ENCODE peak calls at places on chromosomes 4 and X, in four cellular contexts. X is adrenal gland, O is foreskin fibroblast, Y is colonic mucosa. A is an unnamed sample.

GRCh38 chr4:26459054-26459755 is 31.1 kb downstream of the CCKAR start:
- DNase-seq in X (no peak), O (peak), Y (no peak), A (no peak)

GRCh38 chr4:37453004-37453360 is 208.4 kb downstream of the NWD2 start:
- DNase-seq in X (peak), O (peak), Y (peak), A (peak)

GRCh38 chr4:100428051-100428450 is 89.8 kb downstream of the EMCN start:
- DNase-seq in X (no peak), O (peak), Y (no peak), A (no peak)

GRCh38 chr4:179095585-179096228 is 1653.5 kb upstream of the AGA start:
- DNase-seq in X (peak), O (no peak), Y (no peak), A (no peak)

GRCh38 chrX:2784026-2784425 is 32.2 kb downstream of the XG start:
- DNase-seq in X (no peak), O (no peak), Y (no peak), A (no peak)

GRCh38 chr4:64857198-64857597 is 447.9 kb upstream of the TECRL start:
- DNase-seq in X (no peak), O (no peak), Y (no peak), A (no peak)

GRCh38 chr4:103046416-103047290 is 27.1 kb upstream of the SLC9B1 start:
- DNase-seq in X (peak), O (peak), Y (peak), A (peak)

GRCh38 chr4:76296421-76296820 is 10.1 kb upstream of the STBD1 start:
- DNase-seq in X (no peak), O (no peak), Y (no peak), A (no peak)

GRCh38 chr4:121168446-121168845 is 4.3 kb upstream of the TNIP3 start:
- DNase-seq in X (no peak), O (no peak), Y (no peak), A (no peak)

GRCh38 chrX:110614596-110614995 is 181.0 kb downstream of the CHRDL1 start:
- DNase-seq in X (no peak), O (no peak), Y (no peak), A (no peak)

GRCh38 chr4:94534401-94535312 is 82.9 kb downstream of the PDLIM5 start:
- DNase-seq in X (no peak), O (no peak), Y (no peak), A (no peak)

GRCh38 chr4:3747582-3747906 is 18.6 kb upstream of the ADRA2C start:
- DNase-seq in X (no peak), O (no peak), Y (no peak), A (peak)

GRCh38 chrX:133097031-133097430 is at the start of gene USP26:
- DNase-seq in X (no peak), O (no peak), Y (no peak), A (no peak)

GRCh38 chrX:48514126-48514806 is 5.5 kb downstream of the PORCN start:
- DNase-seq in X (no peak), O (no peak), Y (no peak), A (no peak)

GRCh38 chr4:153318696-153319320 is 25.7 kb upstream of the MND1 start:
- DNase-seq in X (no peak), O (peak), Y (no peak), A (peak)

GRCh38 chrX:118644378-118644777 is 83.0 kb upstream of the IL13RA1 start:
- DNase-seq in X (no peak), O (peak), Y (no peak), A (no peak)

GRCh38 chrX:20968996-20969395 is 405.2 kb upstream of the CNKSR2 start:
- DNase-seq in X (no peak), O (no peak), Y (no peak), A (no peak)

GRCh38 chrX:584572-584971 is 46.0 kb upstream of the SHOX start:
- DNase-seq in X (no peak), O (no peak), Y (no peak), A (no peak)

GRCh38 chr4:8618421-8618820 is 25.9 kb downstream of the CPZ start:
- DNase-seq in X (no peak), O (no peak), Y (no peak), A (no peak)

GRCh38 chr4:31059753-31060522 is 339.8 kb downstream of the PCDH7 start:
- DNase-seq in X (no peak), O (peak), Y (no peak), A (no peak)

GRCh38 chr4:146398404-146398803 is 123.3 kb downstream of the SLC10A7 start:
- DNase-seq in X (no peak), O (peak), Y (no peak), A (no peak)

GRCh38 chrX:131289527-131289926 is 421 bp upstream of the IGSF1 start:
- DNase-seq in X (no peak), O (no peak), Y (no peak), A (no peak)

GRCh38 chr4:24742773-24743676 is 52.3 kb upstream of the SOD3 start:
- DNase-seq in X (no peak), O (no peak), Y (no peak), A (no peak)

GRCh38 chrX:1491851-1492349 is 39.2 kb upstream of the ASMTL start:
- DNase-seq in X (no peak), O (no peak), Y (no peak), A (peak)

GRCh38 chrX:135557344-135557743 is 36.9 kb downstream of the INTS6L start:
- DNase-seq in X (no peak), O (no peak), Y (no peak), A (no peak)

GRCh38 chr4:26719954-26720552 is 136.2 kb downstream of the TBC1D19 start:
- DNase-seq in X (no peak), O (peak), Y (no peak), A (no peak)

GRCh38 chrX:83511208-83511607 is 3.1 kb downstream of the POU3F4 start:
- DNase-seq in X (no peak), O (no peak), Y (no peak), A (no peak)

GRCh38 chrX:57607295-57608187 is 15.7 kb downstream of the ZXDB start:
- DNase-seq in X (no peak), O (no peak), Y (no peak), A (no peak)

GRCh38 chrX:118702741-118703140 is 24.7 kb upstream of the IL13RA1 start:
- DNase-seq in X (no peak), O (no peak), Y (no peak), A (no peak)

GRCh38 chr4:71184195-71184781 is 154.5 kb upstream of the SLC4A4 start:
- DNase-seq in X (peak), O (no peak), Y (peak), A (peak)

GRCh38 chrX:137575596-137576255 is 9.8 kb downstream of the ZIC3 start:
- DNase-seq in X (no peak), O (no peak), Y (no peak), A (no peak)

GRCh38 chr4:78481180-78481579 is 70.4 kb upstream of the ANXA3 start:
- DNase-seq in X (no peak), O (peak), Y (no peak), A (no peak)

GRCh38 chr4:153335665-153336064 is 8.8 kb upstream of the MND1 start:
- DNase-seq in X (no peak), O (no peak), Y (no peak), A (no peak)

GRCh38 chr4:155433636-155434360 is 57.0 kb upstream of the MAP9 start:
- DNase-seq in X (no peak), O (peak), Y (no peak), A (no peak)

GRCh38 chr4:16160457-16160856 is 65.8 kb downstream of the TAPT1 start:
- DNase-seq in X (no peak), O (no peak), Y (no peak), A (no peak)

GRCh38 chr4:16155503-16156169 is 70.6 kb downstream of the TAPT1 start:
- DNase-seq in X (no peak), O (no peak), Y (no peak), A (peak)

GRCh38 chr4:16159321-16159720 is 67.0 kb downstream of the TAPT1 start:
- DNase-seq in X (no peak), O (no peak), Y (peak), A (no peak)

GRCh38 chr4:16157609-16158503 is 68.4 kb downstream of the TAPT1 start:
- DNase-seq in X (no peak), O (no peak), Y (peak), A (no peak)

DNA sequence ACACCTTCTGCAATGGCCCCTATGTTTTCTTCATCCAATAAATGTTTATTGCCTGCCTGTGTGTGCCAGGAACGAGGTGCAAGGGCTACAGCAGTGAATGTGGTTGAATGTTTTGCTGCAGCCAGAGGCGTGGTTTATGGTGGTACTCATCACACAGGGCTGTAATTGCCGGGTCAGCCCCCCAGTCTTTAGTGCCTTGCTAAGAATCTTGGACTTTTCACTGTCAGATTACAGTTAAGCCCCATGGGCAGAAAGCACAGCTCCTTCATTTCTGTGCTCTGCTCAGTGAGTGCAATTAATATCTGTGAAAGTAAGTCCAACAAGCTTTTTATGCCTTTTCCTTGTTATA is 67.8 kb downstream of the TAPT1 start:
- DNase-seq in X (no peak), O (no peak), Y (peak), A (no peak)
- H3K4me3 ChIP-seq in X (no peak), O (no peak), Y (no peak), A (no peak)

GRCh38 chrX:152898442-152898841 is 575 bp downstream of the ZNF185 start:
- DNase-seq in X (no peak), O (no peak), Y (no peak), A (no peak)
- H3K4me3 ChIP-seq in X (peak), O (no peak), Y (no peak), A (peak)

GRCh38 chrX:10213716-10214115 is 56.9 kb downstream of the CLCN4 start:
- DNase-seq in X (no peak), O (no peak), Y (no peak), A (no peak)
- H3K4me3 ChIP-seq in X (no peak), O (no peak), Y (no peak), A (no peak)

GRCh38 chr4:139764686-139765085 is 99.1 kb downstream of the MGST2 start:
- DNase-seq in X (no peak), O (no peak), Y (no peak), A (peak)
- H3K4me3 ChIP-seq in X (no peak), O (no peak), Y (no peak), A (no peak)

GRCh38 chr4:36280555-36280954 is 861 bp upstream of the DTHD1 start:
- DNase-seq in X (no peak), O (no peak), Y (no peak), A (no peak)
- H3K4me3 ChIP-seq in X (no peak), O (no peak), Y (no peak), A (no peak)

GRCh38 chrX:65034292-65034640 is 58.0 kb upstream of the ZC4H2 start:
- DNase-seq in X (no peak), O (no peak), Y (no peak), A (no peak)

GRCh38 chrX:65035451-65035779 is 59.2 kb upstream of the ZC4H2 start:
- DNase-seq in X (peak), O (peak), Y (no peak), A (peak)

DNA sequence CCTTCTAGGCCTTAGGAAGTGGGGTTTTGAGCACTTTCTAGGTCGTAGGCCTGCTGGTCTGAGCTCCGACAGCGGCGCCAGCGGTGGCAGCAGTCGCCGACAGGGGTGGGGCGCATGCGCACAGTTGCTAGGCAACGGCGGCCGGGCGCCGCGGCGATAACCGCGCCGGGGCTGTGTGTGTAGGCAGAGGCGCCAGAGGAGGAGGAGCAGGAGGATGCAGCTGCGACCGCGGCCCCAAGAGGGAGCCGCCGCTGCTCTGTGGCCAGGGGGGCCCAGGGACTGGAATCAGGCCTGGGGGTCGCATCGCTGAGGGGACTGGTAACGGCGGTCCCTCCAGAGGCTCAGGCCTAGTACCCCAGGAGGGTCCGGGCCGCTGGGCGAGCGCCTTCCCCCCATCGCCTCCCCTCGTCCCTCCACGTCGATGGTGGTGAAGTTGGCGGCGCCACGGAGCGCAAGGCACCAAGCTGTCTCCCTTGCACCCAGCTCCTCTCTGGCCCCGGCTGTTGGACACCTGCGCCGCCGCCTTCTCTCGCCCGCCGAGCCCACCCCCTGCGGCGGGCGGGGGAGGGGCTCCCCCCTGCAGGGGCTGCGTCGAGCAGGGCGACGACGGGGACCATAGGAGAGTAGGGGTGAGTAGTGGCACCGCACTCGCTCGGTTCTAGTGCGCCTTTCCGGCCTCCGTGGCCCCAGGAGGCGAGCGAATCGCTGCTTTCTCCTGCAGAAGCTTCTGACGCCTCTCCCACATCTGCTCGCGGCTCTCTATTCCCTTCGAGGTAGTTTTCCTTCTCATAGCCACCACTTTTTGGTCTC is 58.6 kb upstream of the ZC4H2 start:
- DNase-seq in X (peak), O (peak), Y (peak), A (peak)
- H3K4me3 ChIP-seq in X (peak), O (peak), Y (peak), A (peak)

GRCh38 chrX:21989415-21989814 is 42.7 kb upstream of the PHEX start:
- DNase-seq in X (no peak), O (no peak), Y (no peak), A (no peak)

GRCh38 chrX:21990812-21991211 is 41.3 kb upstream of the PHEX start:
- DNase-seq in X (no peak), O (no peak), Y (no peak), A (no peak)

GRCh38 chrX:21991504-21991903 is 40.6 kb upstream of the PHEX start:
- DNase-seq in X (no peak), O (no peak), Y (no peak), A (no peak)

GRCh38 chrX:21996872-21997271 is 35.3 kb upstream of the PHEX start:
- DNase-seq in X (no peak), O (peak), Y (no peak), A (no peak)

DNA sequence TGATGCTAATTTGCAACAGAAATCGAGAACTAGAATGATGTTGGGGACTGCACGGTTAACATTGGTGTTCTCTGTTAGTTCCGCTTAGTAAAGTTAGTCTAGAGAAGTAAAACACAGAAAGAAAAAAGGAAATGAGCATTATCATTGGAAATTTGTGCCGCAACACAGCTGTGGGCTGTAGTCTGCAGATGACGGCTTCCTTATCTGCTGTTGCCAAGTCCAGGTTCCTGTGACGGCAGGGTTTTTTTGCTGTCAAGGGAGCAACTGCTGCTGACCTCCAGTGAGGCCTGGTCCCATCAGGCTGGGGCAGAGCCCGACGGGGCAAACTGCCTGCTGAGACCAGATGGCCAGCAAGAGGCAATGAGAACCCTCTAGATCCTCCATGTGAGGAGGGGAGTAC is 38.9 kb upstream of the PHEX start:
- DNase-seq in X (peak), O (no peak), Y (no peak), A (peak)
- H3K4me3 ChIP-seq in X (no peak), O (no peak), Y (no peak), A (no peak)

GRCh38 chr4:54539500-54540029 is 118.2 kb upstream of the KIT start:
- DNase-seq in X (peak), O (peak), Y (peak), A (peak)
- H3K4me3 ChIP-seq in X (peak), O (peak), Y (peak), A (peak)

DNA sequence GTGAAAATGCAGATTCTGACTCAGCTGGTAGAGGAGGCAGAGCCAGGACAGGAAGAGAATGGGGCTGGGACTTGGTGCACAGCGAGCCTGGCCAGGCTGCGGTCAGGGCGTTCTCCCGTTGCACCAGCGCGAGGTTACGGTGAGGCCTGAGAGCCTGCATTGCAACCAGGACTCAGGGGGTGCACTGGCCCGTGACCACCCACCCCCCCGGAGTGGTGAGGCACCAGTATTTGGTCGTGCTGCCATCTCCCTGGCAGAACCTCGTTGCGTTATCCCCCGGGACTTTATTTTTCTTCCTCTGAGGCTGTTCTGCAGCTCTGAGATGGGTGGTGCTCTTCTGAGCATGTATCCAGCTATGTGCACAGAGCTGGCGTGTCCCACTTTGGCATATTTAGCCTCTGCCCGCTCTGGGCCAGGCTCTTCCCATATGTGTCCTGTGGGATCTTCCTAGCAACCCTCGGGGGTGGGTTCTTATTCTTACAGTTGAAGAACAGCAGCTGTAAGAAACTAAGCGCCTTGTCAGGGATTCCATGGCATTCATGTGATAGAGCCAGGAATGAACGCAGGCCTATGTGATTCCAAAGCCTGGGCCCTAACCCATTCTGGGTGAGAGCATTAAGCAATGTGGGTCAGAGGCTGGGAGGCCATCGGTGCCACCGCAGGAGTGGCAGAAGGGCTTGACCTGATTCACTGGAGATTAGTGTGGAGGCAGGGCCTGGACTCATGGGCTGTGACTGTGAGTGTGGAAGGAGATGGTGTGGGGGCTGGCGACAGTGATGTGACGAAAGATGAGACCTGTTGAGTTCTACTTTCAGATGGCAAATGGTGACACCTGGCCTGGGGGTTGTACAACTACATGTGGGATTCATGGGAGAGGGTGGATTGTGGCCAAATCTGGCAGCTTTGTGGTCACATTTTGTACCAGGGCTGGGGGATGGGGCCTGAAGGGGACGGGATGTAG is 3.1 kb downstream of the TADA2B start:
- DNase-seq in X (no peak), O (no peak), Y (no peak), A (peak)
- H3K4me3 ChIP-seq in X (no peak), O (no peak), Y (no peak), A (peak)

DNA sequence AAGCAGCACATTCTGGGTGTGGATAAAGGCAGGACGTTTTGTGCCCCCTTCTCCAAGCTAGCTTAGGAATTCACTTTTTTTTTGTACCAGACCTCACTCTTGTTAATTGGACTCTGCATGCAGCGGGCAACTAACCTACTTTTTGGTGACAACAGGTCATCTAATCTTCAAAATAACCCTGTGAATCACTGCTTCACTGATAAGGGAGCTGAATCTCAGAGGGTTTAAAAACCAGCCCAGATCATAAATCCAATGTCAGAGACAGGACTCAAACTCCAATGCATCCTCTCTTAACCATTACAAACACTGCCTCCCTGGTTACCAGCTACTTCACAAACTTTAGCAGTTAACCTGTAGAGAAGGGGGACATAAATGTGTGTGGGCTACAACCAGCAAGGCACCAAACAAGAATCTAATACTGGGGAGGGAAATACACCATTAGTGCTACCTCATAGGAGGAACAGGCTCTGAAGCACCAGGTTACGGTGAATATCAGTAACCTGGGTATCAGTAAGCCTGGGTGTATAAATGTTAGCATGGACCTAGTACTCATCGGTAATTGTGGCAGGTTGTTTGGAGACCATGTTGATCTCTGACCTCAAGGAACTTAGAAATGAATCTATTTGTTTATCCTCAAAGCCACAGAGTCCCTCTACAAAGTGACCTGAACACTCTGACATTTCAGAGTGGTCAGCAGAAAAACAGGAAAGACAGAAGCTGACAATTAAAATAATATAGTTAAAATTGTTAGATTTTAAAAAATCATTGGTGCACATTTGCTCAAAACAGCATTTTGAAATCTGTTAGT is 2.6 kb downstream of the TIFA start:
- DNase-seq in X (no peak), O (no peak), Y (no peak), A (no peak)
- H3K4me3 ChIP-seq in X (peak), O (no peak), Y (no peak), A (no peak)

A was measured in BE2C.